ENCODE peak calls at places on chromosomes 3 and 15, in ten cellular contexts. F is aorta, I is BJ, V is heart left ventricle, H is kidney, K is HCT116, S is hepatocyte, P is adrenal gland, R is endothelial cell of umbilical vein, L is bronchial epithelial cell. Z is an unnamed sample. For H3K36me3, the result is how much of the 10 kb centered on the place peaks cover.

GRCh38 chr3:16350041-16350952 is 85.3 kb downstream of the OXNAD1 start:
- DNase-seq in F (no peak), I (peak), V (no peak), H (no peak), K (no peak), S (no peak), P (no peak), R (no peak), L (peak), Z (no peak)

GRCh38 chr3:52392216-52392930 is 52.5 kb downstream of the SEMA3G start:
- DNase-seq in F (no peak), I (no peak), V (no peak), H (peak), K (no peak), S (no peak), P (no peak), R (no peak), L (no peak), Z (no peak)

GRCh38 chr3:171809513-171810277 is 588 bp downstream of the PLD1 start:
- DNase-seq in F (peak), I (peak), V (peak), H (no peak), K (no peak), S (peak), P (peak), R (peak), L (peak), Z (no peak)

GRCh38 chr3:110929811-110930210 is 141.8 kb upstream of the NECTIN3 start:
- DNase-seq in F (no peak), I (no peak), V (no peak), H (no peak), K (no peak), S (no peak), P (no peak), R (no peak), L (peak), Z (no peak)

GRCh38 chr15:95278532-95279265 is 1047.3 kb downstream of the MCTP2 start:
- DNase-seq in F (no peak), I (no peak), V (no peak), H (no peak), K (no peak), S (no peak), P (no peak), R (no peak), L (no peak), Z (no peak)

GRCh38 chr15:41291065-41291631 is 41.2 kb downstream of the OIP5 start:
- DNase-seq in F (peak), I (no peak), V (no peak), H (no peak), K (no peak), S (no peak), P (no peak), R (no peak), L (no peak), Z (no peak)

GRCh38 chr3:140500473-140500872 is 177.4 kb upstream of the TRIM42 start:
- DNase-seq in F (no peak), I (no peak), V (no peak), H (no peak), K (no peak), S (no peak), P (no peak), R (no peak), L (no peak), Z (no peak)

GRCh38 chr3:14366233-14366632 is 36.2 kb upstream of the SLC6A6 start:
- DNase-seq in F (no peak), I (no peak), V (no peak), H (no peak), K (no peak), S (no peak), P (no peak), R (no peak), L (no peak), Z (no peak)

GRCh38 chr15:48040166-48040817 is 80.5 kb upstream of the SLC24A5 start:
- DNase-seq in F (no peak), I (no peak), V (no peak), H (no peak), K (no peak), S (peak), P (peak), R (no peak), L (peak), Z (no peak)

GRCh38 chr3:100966807-100967206 is 26.4 kb downstream of the ABI3BP start:
- DNase-seq in F (no peak), I (no peak), V (no peak), H (no peak), K (no peak), S (no peak), P (no peak), R (no peak), L (no peak), Z (no peak)

GRCh38 chr3:139540686-139541085 is 1.1 kb upstream of the RBP1 start:
- DNase-seq in F (no peak), I (no peak), V (no peak), H (no peak), K (no peak), S (no peak), P (no peak), R (no peak), L (no peak), Z (no peak)

GRCh38 chr3:44712455-44713075 is at the start of gene ZNF502:
- DNase-seq in F (peak), I (peak), V (peak), H (peak), K (peak), S (peak), P (peak), R (peak), L (peak), Z (no peak)

GRCh38 chr3:107817076-107817475 is 273.8 kb downstream of the CD47 start:
- DNase-seq in F (no peak), I (no peak), V (no peak), H (no peak), K (no peak), S (no peak), P (no peak), R (no peak), L (no peak), Z (no peak)

GRCh38 chr3:119173325-119173724 is at the start of gene UPK1B:
- DNase-seq in F (no peak), I (no peak), V (no peak), H (no peak), K (no peak), S (no peak), P (no peak), R (no peak), L (no peak), Z (no peak)

GRCh38 chr15:44711356-44712107 is at the start of gene B2M:
- DNase-seq in F (peak), I (peak), V (peak), H (peak), K (peak), S (peak), P (peak), R (peak), L (peak), Z (peak)
- H3K36me3 ChIP-seq in F (under half), I (under half), V (under half), H (under half), K (under half), S (under half), P (under half), R (under half), L (under half), Z (under half)

GRCh38 chr15:96338772-96339661 is 8.5 kb downstream of the NR2F2 start:
- DNase-seq in F (no peak), I (no peak), V (no peak), H (no peak), K (no peak), S (no peak), P (no peak), R (peak), L (no peak), Z (no peak)

GRCh38 chr15:96337991-96338771 is 7.7 kb downstream of the NR2F2 start:
- DNase-seq in F (no peak), I (no peak), V (no peak), H (no peak), K (no peak), S (no peak), P (no peak), R (peak), L (no peak), Z (no peak)

GRCh38 chr15:96340611-96341464 is 10.3 kb downstream of the NR2F2 start:
- DNase-seq in F (peak), I (no peak), V (peak), H (peak), K (no peak), S (peak), P (peak), R (peak), L (no peak), Z (no peak)

GRCh38 chr15:96340348-96340610 is 9.8 kb downstream of the NR2F2 start:
- DNase-seq in F (no peak), I (no peak), V (no peak), H (no peak), K (no peak), S (no peak), P (no peak), R (peak), L (no peak), Z (no peak)

DNA sequence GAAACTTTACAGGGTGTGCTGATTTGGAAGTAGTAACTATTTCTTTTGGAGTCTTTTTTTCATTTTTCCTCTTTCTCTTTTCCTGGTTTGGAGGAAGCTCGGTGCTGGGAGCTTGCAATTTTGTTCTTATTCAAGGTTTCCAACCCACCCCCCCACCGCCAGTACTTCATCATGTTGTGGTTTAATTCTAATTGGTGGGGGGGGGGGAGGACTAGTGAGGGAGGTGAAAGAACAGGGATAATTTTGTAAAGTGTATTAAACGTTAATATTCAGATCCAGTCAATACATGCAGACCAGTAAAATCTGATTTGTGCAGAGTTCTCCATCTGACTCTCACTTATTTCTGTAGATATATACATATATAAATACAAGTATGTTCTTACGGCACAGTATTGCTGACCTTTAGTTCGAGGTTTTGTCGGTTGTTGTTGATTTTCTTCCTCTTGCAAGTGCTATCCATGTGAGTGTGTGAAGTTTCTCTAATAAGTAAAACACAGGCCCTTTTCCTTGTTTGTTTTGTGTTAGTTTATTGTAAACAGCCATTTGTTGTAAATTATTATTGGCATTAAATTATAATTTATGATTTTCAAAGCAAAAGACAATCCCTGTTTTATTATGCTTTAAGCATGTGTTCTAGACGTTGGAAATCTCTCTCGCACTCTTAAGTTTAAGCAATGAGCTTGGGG is 9.3 kb downstream of the NR2F2 start:
- DNase-seq in F (no peak), I (no peak), V (no peak), H (no peak), K (no peak), S (no peak), P (peak), R (peak), L (no peak), Z (no peak)
- H3K36me3 ChIP-seq in F (under half), I (under half), V (under half), H (half or more), K (half or more), S (under half), P (under half), R (under half), L (under half), Z (under half)

GRCh38 chr15:101657968-101658784 is 6.0 kb upstream of the TM2D3 start:
- DNase-seq in F (no peak), I (no peak), V (peak), H (no peak), K (no peak), S (no peak), P (no peak), R (peak), L (peak), Z (no peak)

GRCh38 chr15:101662203-101662602 is 10.0 kb upstream of the TM2D3 start:
- DNase-seq in F (no peak), I (no peak), V (no peak), H (no peak), K (no peak), S (no peak), P (no peak), R (no peak), L (no peak), Z (no peak)

GRCh38 chr15:101657171-101657570 is 5.0 kb upstream of the TM2D3 start:
- DNase-seq in F (no peak), I (no peak), V (no peak), H (no peak), K (no peak), S (no peak), P (no peak), R (no peak), L (no peak), Z (no peak)

GRCh38 chr15:101664303-101664913 is 12.2 kb upstream of the TM2D3 start:
- DNase-seq in F (no peak), I (no peak), V (no peak), H (no peak), K (no peak), S (no peak), P (no peak), R (no peak), L (no peak), Z (no peak)

DNA sequence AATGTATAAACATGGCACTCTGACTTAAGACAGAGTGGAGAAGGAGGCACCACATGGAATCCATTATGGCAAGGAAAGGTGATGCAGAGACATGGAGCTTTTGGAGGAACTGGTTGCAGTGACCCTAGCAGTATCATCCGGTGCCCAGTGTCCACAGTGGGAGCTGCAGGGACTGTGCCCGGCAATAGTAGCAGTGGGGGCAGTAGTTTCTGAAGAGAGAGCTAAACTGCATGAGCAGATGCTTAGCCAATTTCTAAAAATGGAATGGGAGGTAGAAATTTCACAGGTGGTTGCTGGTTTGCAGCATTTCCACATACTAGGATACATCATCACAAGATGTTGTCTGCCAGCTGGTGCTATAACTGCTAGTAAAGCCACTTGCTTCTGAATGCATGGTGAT is 7.8 kb upstream of the TM2D3 start:
- DNase-seq in F (no peak), I (no peak), V (no peak), H (no peak), K (no peak), S (no peak), P (no peak), R (no peak), L (no peak), Z (no peak)
- H3K36me3 ChIP-seq in F (under half), I (under half), V (under half), H (under half), K (under half), S (under half), P (under half), R (under half), L (under half), Z (under half)

GRCh38 chr3:49027634-49028033 is 1.6 kb downstream of the IMPDH2 start:
- DNase-seq in F (no peak), I (no peak), V (no peak), H (no peak), K (no peak), S (no peak), P (no peak), R (no peak), L (no peak), Z (no peak)
- H3K36me3 ChIP-seq in F (under half), I (under half), V (half or more), H (half or more), K (half or more), S (under half), P (half or more), R (under half), L (under half), Z (half or more)

DNA sequence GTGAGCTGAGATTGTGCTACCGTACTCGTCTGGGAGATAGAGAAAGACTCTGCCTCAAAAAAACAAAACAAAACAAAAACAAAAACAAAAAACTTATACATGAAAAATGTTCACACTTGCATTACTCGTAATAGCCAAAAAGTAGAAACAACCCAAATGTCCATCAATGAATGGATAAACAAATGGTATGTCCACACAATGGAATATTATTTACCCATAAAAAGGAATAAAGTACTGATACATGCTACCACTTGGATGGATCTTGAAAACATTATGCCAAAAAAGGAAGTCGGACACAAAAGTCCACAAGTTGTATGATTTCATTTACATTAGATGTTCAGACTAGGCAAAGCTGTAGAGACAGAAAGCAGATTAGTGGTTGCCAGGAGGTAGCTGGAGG is 26.7 kb downstream of the PCYT1A start:
- DNase-seq in F (no peak), I (no peak), V (no peak), H (no peak), K (no peak), S (no peak), P (no peak), R (no peak), L (no peak), Z (no peak)
- H3K36me3 ChIP-seq in F (under half), I (under half), V (half or more), H (under half), K (under half), S (under half), P (under half), R (under half), L (under half), Z (under half)

GRCh38 chr15:79881668-79882067 is 15.1 kb downstream of the MTHFS start:
- DNase-seq in F (no peak), I (no peak), V (no peak), H (no peak), K (no peak), S (no peak), P (no peak), R (no peak), L (no peak), Z (no peak)

GRCh38 chr15:79887054-79887453 is 9.8 kb downstream of the MTHFS start:
- DNase-seq in F (no peak), I (no peak), V (no peak), H (no peak), K (no peak), S (no peak), P (no peak), R (no peak), L (no peak), Z (no peak)

GRCh38 chr15:79883579-79884203 is 13.1 kb downstream of the MTHFS start:
- DNase-seq in F (no peak), I (no peak), V (no peak), H (no peak), K (no peak), S (no peak), P (no peak), R (no peak), L (no peak), Z (no peak)

GRCh38 chr15:79886119-79886518 is 10.7 kb downstream of the MTHFS start:
- DNase-seq in F (no peak), I (no peak), V (no peak), H (no peak), K (no peak), S (peak), P (no peak), R (no peak), L (no peak), Z (no peak)

DNA sequence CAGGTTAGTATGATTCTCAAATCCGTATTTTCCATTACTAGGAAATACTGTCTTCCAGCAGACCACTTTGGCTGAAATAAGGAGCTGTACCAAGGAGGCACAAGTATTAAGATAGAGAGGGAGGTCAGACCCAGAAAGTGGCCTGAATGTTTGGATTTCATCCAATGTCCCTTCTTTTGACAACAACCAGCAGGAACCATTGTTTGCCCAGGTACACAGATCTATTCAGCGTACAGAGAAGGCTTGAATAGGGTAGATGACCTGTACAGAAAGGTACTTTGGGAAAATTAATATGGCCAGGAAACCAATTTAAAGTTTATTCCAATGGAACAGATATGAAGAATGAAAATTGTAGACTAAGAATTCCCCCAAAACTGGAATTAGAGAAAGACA is 12.6 kb downstream of the MTHFS start:
- DNase-seq in F (no peak), I (no peak), V (no peak), H (no peak), K (no peak), S (no peak), P (no peak), R (no peak), L (no peak), Z (no peak)
- H3K36me3 ChIP-seq in F (under half), I (under half), V (half or more), H (under half), K (under half), S (under half), P (under half), R (under half), L (under half), Z (half or more)

GRCh38 chr3:50090985-50091384 is 2.3 kb downstream of the RBM5 start:
- DNase-seq in F (no peak), I (no peak), V (no peak), H (no peak), K (no peak), S (no peak), P (no peak), R (no peak), L (no peak), Z (no peak)
- H3K36me3 ChIP-seq in F (under half), I (under half), V (half or more), H (half or more), K (half or more), S (under half), P (half or more), R (under half), L (under half), Z (half or more)

GRCh38 chr3:197285557-197285956 is 12.9 kb downstream of the DLG1 start:
- DNase-seq in F (no peak), I (no peak), V (no peak), H (no peak), K (no peak), S (no peak), P (no peak), R (no peak), L (no peak), Z (no peak)
- H3K36me3 ChIP-seq in F (under half), I (under half), V (half or more), H (under half), K (under half), S (under half), P (under half), R (under half), L (under half), Z (half or more)

GRCh38 chr3:102741694-102742093 is 306.9 kb downstream of the ZPLD1 start:
- DNase-seq in F (no peak), I (no peak), V (no peak), H (no peak), K (no peak), S (no peak), P (no peak), R (no peak), L (no peak), Z (no peak)
- H3K36me3 ChIP-seq in F (under half), I (under half), V (under half), H (under half), K (under half), S (under half), P (under half), R (under half), L (under half), Z (under half)

GRCh38 chr15:22878103-22878502 is 39.6 kb downstream of the NIPA2 start:
- DNase-seq in F (no peak), I (no peak), V (no peak), H (peak), K (no peak), S (no peak), P (no peak), R (no peak), L (peak), Z (no peak)
- H3K36me3 ChIP-seq in F (under half), I (under half), V (half or more), H (half or more), K (under half), S (under half), P (half or more), R (under half), L (under half), Z (under half)